ENCODE peak calls at places on chromosomes 5 and 9, in ten cellular contexts. One of them, this sample, is unnamed.

GRCh38 chr5:149274964-149275363 is 3.3 kb downstream of the AFAP1L1 start:
- DNase-seq in HCT116: no peak
- DNase-seq in sigmoid colon: peak
- DNase-seq in HL-60: no peak
- DNase-seq in GM12892: no peak
- DNase-seq in H1: no peak
- DNase-seq in transverse colon: no peak
- DNase-seq in GM23338: no peak
- DNase-seq in GM12878: no peak
- DNase-seq in suprapubic skin: no peak
- DNase-seq in this sample: no peak

GRCh38 chr5:77210091-77211012 is at the start of gene PDE8B:
- DNase-seq in HCT116: no peak
- DNase-seq in sigmoid colon: no peak
- DNase-seq in HL-60: no peak
- DNase-seq in GM12892: peak
- DNase-seq in H1: no peak
- DNase-seq in transverse colon: no peak
- DNase-seq in GM23338: peak
- DNase-seq in GM12878: no peak
- DNase-seq in suprapubic skin: no peak
- DNase-seq in this sample: peak

GRCh38 chr5:43075319-43076293 is 35.5 kb upstream of the ANXA2R start:
- DNase-seq in HCT116: no peak
- DNase-seq in sigmoid colon: no peak
- DNase-seq in HL-60: no peak
- DNase-seq in GM12892: no peak
- DNase-seq in H1: no peak
- DNase-seq in transverse colon: no peak
- DNase-seq in GM23338: no peak
- DNase-seq in GM12878: no peak
- DNase-seq in suprapubic skin: no peak
- DNase-seq in this sample: no peak

GRCh38 chr9:124602632-124603031 is 95.4 kb upstream of the NR5A1 start:
- DNase-seq in HCT116: no peak
- DNase-seq in sigmoid colon: no peak
- DNase-seq in HL-60: no peak
- DNase-seq in GM12892: no peak
- DNase-seq in H1: no peak
- DNase-seq in transverse colon: no peak
- DNase-seq in GM23338: no peak
- DNase-seq in GM12878: no peak
- DNase-seq in suprapubic skin: no peak
- DNase-seq in this sample: no peak

GRCh38 chr5:105762728-105763127 is 1908.0 kb downstream of the EFNA5 start:
- DNase-seq in HCT116: no peak
- DNase-seq in sigmoid colon: no peak
- DNase-seq in HL-60: no peak
- DNase-seq in GM12892: no peak
- DNase-seq in H1: no peak
- DNase-seq in transverse colon: no peak
- DNase-seq in GM23338: no peak
- DNase-seq in GM12878: no peak
- DNase-seq in suprapubic skin: no peak
- DNase-seq in this sample: no peak

GRCh38 chr9:130240410-130241197 is 25.0 kb upstream of the HMCN2 start:
- DNase-seq in HCT116: peak
- DNase-seq in sigmoid colon: peak
- DNase-seq in HL-60: peak
- DNase-seq in GM12892: no peak
- DNase-seq in H1: no peak
- DNase-seq in transverse colon: peak
- DNase-seq in GM23338: peak
- DNase-seq in GM12878: peak
- DNase-seq in suprapubic skin: no peak
- DNase-seq in this sample: no peak

GRCh38 chr9:93091056-93091452 is 5.0 kb upstream of the CARD19 start:
- DNase-seq in HCT116: no peak
- DNase-seq in sigmoid colon: peak
- DNase-seq in HL-60: no peak
- DNase-seq in GM12892: no peak
- DNase-seq in H1: no peak
- DNase-seq in transverse colon: no peak
- DNase-seq in GM23338: no peak
- DNase-seq in GM12878: no peak
- DNase-seq in suprapubic skin: peak
- DNase-seq in this sample: no peak

GRCh38 chr5:25500635-25501034 is 855.9 kb upstream of the CDH10 start:
- DNase-seq in HCT116: no peak
- DNase-seq in sigmoid colon: no peak
- DNase-seq in HL-60: no peak
- DNase-seq in GM12892: no peak
- DNase-seq in H1: no peak
- DNase-seq in transverse colon: no peak
- DNase-seq in GM23338: peak
- DNase-seq in GM12878: no peak
- DNase-seq in suprapubic skin: no peak
- DNase-seq in this sample: no peak

GRCh38 chr5:8700691-8701090 is 831.7 kb downstream of the MTRR start:
- DNase-seq in HCT116: no peak
- DNase-seq in sigmoid colon: no peak
- DNase-seq in HL-60: no peak
- DNase-seq in GM12892: no peak
- DNase-seq in H1: no peak
- DNase-seq in transverse colon: no peak
- DNase-seq in GM23338: no peak
- DNase-seq in GM12878: no peak
- DNase-seq in suprapubic skin: no peak
- DNase-seq in this sample: no peak

GRCh38 chr9:91766301-91766700 is 183.7 kb downstream of the ROR2 start:
- DNase-seq in HCT116: no peak
- DNase-seq in sigmoid colon: no peak
- DNase-seq in HL-60: no peak
- DNase-seq in GM12892: no peak
- DNase-seq in H1: no peak
- DNase-seq in transverse colon: no peak
- DNase-seq in GM23338: no peak
- DNase-seq in GM12878: no peak
- DNase-seq in suprapubic skin: no peak
- DNase-seq in this sample: no peak

DNA sequence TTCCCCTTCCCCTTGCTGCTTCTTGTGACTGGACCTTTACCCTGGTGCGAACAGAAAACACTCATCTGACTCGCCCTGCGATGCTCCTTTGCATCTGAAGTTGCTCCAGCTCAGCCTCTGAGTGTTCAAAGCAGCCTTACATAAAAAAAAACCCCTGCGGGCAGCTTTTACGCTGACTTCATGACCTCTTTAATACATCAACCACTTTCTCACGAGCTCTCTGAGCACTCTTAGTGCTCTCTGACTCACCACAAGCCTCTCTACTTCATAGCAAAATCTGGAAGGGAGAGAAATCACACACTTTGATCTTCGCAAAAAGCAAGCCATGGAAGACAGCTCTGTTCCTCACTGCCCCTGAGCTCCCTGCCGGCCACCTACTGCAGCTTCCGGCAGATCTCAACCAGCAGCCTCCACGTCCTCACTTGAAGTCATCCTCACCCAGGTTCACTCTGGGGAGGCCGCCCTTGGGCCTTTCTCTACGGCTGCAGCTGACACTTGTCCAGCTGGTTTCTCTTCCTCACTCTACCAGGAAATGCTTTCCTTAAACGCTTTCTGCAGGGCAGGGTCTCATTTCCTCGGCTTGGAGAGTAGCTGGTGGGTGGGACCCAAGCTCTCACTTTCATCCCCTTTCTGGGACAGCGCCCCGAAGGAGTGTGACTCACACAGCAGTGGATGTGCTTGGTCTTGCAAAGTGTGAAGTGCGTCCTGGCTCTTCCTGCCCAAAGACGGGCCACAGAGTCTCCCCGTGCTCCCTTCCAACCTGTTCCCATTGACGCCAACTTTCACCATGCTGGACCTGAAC is 5.3 kb downstream of the SLC34A1 start:
- DNase-seq in HCT116: peak
- DNase-seq in sigmoid colon: no peak
- DNase-seq in HL-60: no peak
- DNase-seq in GM12892: no peak
- DNase-seq in H1: no peak
- DNase-seq in transverse colon: no peak
- DNase-seq in GM23338: no peak
- DNase-seq in GM12878: peak
- DNase-seq in suprapubic skin: no peak
- DNase-seq in this sample: no peak
- TF ChIP-seq POLR2AphosphoS5 in HCT116: no peak
- TF ChIP-seq POLR2AphosphoS5 in sigmoid colon: no peak
- TF ChIP-seq POLR2AphosphoS5 in HL-60: no peak
- TF ChIP-seq POLR2AphosphoS5 in GM12892: no peak
- TF ChIP-seq POLR2AphosphoS5 in H1: no peak
- TF ChIP-seq POLR2AphosphoS5 in transverse colon: no peak
- TF ChIP-seq POLR2AphosphoS5 in GM23338: no peak
- TF ChIP-seq POLR2AphosphoS5 in GM12878: no peak
- TF ChIP-seq POLR2AphosphoS5 in suprapubic skin: no peak
- TF ChIP-seq POLR2AphosphoS5 in this sample: no peak

DNA sequence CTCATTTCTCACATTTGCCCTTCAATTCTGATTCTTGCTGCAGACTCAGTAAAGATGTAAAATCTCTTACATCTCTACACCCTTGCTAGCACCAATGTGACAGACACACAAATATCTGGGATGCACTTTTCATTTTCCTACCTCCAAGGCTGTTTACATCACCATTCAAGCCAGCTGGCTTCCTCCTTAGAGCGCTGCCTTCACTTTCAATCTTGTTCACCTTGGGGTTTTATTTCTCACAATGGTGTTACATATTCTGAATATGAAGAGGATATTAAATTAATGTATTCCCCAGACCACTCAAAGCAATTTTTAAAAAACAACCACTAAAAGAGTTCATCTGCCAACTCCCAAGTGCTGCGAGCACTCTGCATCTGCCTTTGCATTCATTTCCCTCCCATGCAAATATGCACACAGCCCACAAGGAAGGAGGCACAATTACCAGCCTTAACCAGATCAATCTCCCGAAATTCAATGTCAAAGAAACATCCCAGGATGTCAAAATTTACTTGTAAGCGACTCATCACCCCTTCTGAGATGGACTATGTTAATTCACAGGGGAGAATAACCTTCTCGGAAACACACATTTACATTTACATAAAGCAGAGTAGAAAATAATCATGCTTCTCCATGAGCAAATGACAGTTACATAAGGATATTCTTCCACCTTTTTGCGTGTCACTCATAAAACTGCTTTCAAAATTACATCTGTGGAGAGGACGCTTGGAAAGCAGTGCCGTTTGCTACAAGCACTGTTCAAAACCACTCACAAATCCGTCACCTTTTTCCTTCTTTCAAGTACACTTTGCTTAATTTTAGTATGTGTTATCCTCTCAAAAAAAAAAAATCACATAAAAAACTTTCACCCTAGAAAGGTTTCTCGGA is 164.1 kb downstream of the ENC1 start:
- DNase-seq in HCT116: no peak
- DNase-seq in sigmoid colon: no peak
- DNase-seq in HL-60: no peak
- DNase-seq in GM12892: no peak
- DNase-seq in H1: no peak
- DNase-seq in transverse colon: no peak
- DNase-seq in GM23338: no peak
- DNase-seq in GM12878: no peak
- DNase-seq in suprapubic skin: no peak
- DNase-seq in this sample: no peak
- TF ChIP-seq POLR2AphosphoS5 in HCT116: no peak
- TF ChIP-seq POLR2AphosphoS5 in sigmoid colon: no peak
- TF ChIP-seq POLR2AphosphoS5 in HL-60: no peak
- TF ChIP-seq POLR2AphosphoS5 in GM12892: no peak
- TF ChIP-seq POLR2AphosphoS5 in H1: no peak
- TF ChIP-seq POLR2AphosphoS5 in transverse colon: no peak
- TF ChIP-seq POLR2AphosphoS5 in GM23338: no peak
- TF ChIP-seq POLR2AphosphoS5 in GM12878: no peak
- TF ChIP-seq POLR2AphosphoS5 in suprapubic skin: no peak
- TF ChIP-seq POLR2AphosphoS5 in this sample: no peak

DNA sequence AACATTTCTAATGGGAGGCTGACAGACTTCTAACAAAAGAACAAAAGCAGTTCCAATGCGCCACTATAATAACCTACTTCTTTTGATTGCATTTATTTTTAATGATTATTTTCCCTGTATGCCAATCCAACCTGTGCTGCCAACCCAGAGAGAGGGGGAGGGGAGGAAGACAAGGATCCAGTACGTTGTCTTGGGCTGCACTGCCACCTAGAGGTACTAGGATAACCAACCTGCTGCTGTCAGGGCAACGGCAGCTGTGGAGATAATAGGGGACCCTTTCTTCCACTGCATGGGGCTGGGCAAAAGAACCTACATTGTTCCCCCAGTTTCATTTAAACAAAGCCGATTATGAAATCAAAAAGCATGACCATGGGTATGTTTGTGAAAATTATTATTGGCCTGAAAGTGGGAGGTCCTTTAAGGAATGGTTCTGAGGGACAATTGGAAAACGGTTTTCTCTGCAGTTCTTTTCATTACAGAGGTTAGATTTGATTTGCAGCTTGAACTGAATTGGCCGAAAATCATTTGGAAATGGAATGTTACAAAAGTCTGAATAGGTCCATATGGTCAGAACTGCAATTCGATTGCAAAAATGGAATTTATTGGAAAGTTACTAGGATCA is 101.3 kb downstream of the RASEF start:
- DNase-seq in HCT116: peak
- DNase-seq in sigmoid colon: peak
- DNase-seq in HL-60: peak
- DNase-seq in GM12892: peak
- DNase-seq in H1: peak
- DNase-seq in transverse colon: peak
- DNase-seq in GM23338: peak
- DNase-seq in GM12878: peak
- DNase-seq in suprapubic skin: no peak
- DNase-seq in this sample: peak
- TF ChIP-seq POLR2AphosphoS5 in HCT116: no peak
- TF ChIP-seq POLR2AphosphoS5 in sigmoid colon: no peak
- TF ChIP-seq POLR2AphosphoS5 in HL-60: no peak
- TF ChIP-seq POLR2AphosphoS5 in GM12892: no peak
- TF ChIP-seq POLR2AphosphoS5 in H1: no peak
- TF ChIP-seq POLR2AphosphoS5 in transverse colon: no peak
- TF ChIP-seq POLR2AphosphoS5 in GM23338: no peak
- TF ChIP-seq POLR2AphosphoS5 in GM12878: no peak
- TF ChIP-seq POLR2AphosphoS5 in suprapubic skin: no peak
- TF ChIP-seq POLR2AphosphoS5 in this sample: no peak

DNA sequence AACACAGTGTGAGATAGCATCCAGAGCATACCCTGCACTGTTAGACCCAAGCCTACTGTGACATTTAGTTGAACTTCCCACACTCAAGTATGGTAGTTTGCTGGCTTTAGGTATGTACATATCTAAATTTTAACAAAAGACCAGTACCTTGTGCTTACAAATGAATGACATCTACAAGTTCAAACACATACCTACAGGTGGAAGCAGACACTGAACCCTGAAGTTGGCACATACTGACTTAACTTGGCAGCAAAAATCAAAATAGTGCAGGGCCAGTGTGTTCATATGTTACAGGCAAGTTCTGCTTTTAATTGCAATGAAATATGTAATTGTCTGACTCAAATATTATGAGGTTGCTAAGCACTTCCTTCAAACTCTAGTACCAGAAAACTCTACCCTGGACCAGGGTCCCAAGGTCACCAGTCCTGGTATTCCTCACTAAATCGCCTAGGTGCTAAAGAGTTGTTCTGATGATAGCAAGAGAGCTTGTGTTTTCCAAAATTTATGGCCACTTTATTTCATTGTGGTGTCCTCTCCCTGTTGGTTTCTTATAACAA is 77.4 kb downstream of the MEGF10 start:
- DNase-seq in HCT116: no peak
- DNase-seq in sigmoid colon: no peak
- DNase-seq in HL-60: no peak
- DNase-seq in GM12892: no peak
- DNase-seq in H1: no peak
- DNase-seq in transverse colon: no peak
- DNase-seq in GM23338: no peak
- DNase-seq in GM12878: no peak
- DNase-seq in suprapubic skin: no peak
- DNase-seq in this sample: no peak
- TF ChIP-seq POLR2AphosphoS5 in HCT116: no peak
- TF ChIP-seq POLR2AphosphoS5 in sigmoid colon: no peak
- TF ChIP-seq POLR2AphosphoS5 in HL-60: no peak
- TF ChIP-seq POLR2AphosphoS5 in GM12892: no peak
- TF ChIP-seq POLR2AphosphoS5 in H1: no peak
- TF ChIP-seq POLR2AphosphoS5 in transverse colon: no peak
- TF ChIP-seq POLR2AphosphoS5 in GM23338: no peak
- TF ChIP-seq POLR2AphosphoS5 in GM12878: no peak
- TF ChIP-seq POLR2AphosphoS5 in suprapubic skin: no peak
- TF ChIP-seq POLR2AphosphoS5 in this sample: no peak